ENCODE peak calls at places on chromosomes 6 and 20, in five cellular contexts. One of them, this sample, is unnamed. For H3K4me1, the result is how much of the 10 kb centered on the place peaks cover.

GRCh38 chr20:61125536-61126180 is 126.4 kb upstream of the CDH4 start:
- DNase-seq in ovary: no peak
- DNase-seq in BE2C: no peak
- DNase-seq in right lobe of liver: no peak
- DNase-seq in lower lobe of right lung: no peak
- DNase-seq in this sample: no peak

GRCh38 chr20:16491277-16491912 is 81.9 kb downstream of the KIF16B start:
- DNase-seq in lower lobe of right lung: no peak
- DNase-seq in right lobe of liver: no peak
- DNase-seq in BE2C: no peak
- DNase-seq in ovary: no peak
- DNase-seq in this sample: no peak

GRCh38 chr6:117932001-117932400 is 24.9 kb downstream of the SLC35F1 start:
- DNase-seq in right lobe of liver: no peak
- DNase-seq in ovary: no peak
- DNase-seq in BE2C: no peak
- DNase-seq in lower lobe of right lung: no peak
- DNase-seq in this sample: no peak

GRCh38 chr20:16350465-16350864 is 222.8 kb downstream of the KIF16B start:
- DNase-seq in lower lobe of right lung: no peak
- DNase-seq in right lobe of liver: no peak
- DNase-seq in BE2C: no peak
- DNase-seq in ovary: no peak
- DNase-seq in this sample: no peak

GRCh38 chr20:25487306-25487705 is 79.8 kb downstream of the GINS1 start:
- DNase-seq in ovary: no peak
- DNase-seq in BE2C: no peak
- DNase-seq in right lobe of liver: no peak
- DNase-seq in lower lobe of right lung: no peak
- DNase-seq in this sample: no peak

GRCh38 chr6:157825243-157825904 is 2.3 kb downstream of the SNX9 start:
- DNase-seq in BE2C: no peak
- DNase-seq in right lobe of liver: no peak
- DNase-seq in ovary: no peak
- DNase-seq in lower lobe of right lung: no peak
- DNase-seq in this sample: no peak

GRCh38 chr20:58374906-58375760 is 13.9 kb upstream of the VAPB start:
- DNase-seq in lower lobe of right lung: no peak
- DNase-seq in right lobe of liver: no peak
- DNase-seq in ovary: no peak
- DNase-seq in BE2C: no peak
- DNase-seq in this sample: no peak

GRCh38 chr20:38172344-38172743 is 7.3 kb upstream of the TGM2 start:
- DNase-seq in BE2C: no peak
- DNase-seq in ovary: no peak
- DNase-seq in right lobe of liver: no peak
- DNase-seq in lower lobe of right lung: no peak
- DNase-seq in this sample: no peak

GRCh38 chr20:25309395-25310267 is 61.7 kb downstream of the PYGB start:
- DNase-seq in lower lobe of right lung: peak
- DNase-seq in right lobe of liver: peak
- DNase-seq in ovary: peak
- DNase-seq in BE2C: peak
- DNase-seq in this sample: peak

GRCh38 chr6:28977351-28978136 is 27.6 kb downstream of the ZNF311 start:
- DNase-seq in BE2C: no peak
- DNase-seq in right lobe of liver: peak
- DNase-seq in ovary: no peak
- DNase-seq in lower lobe of right lung: peak
- DNase-seq in this sample: no peak

GRCh38 chr6:73610444-73611275 is 43.1 kb downstream of the SLC17A5 start:
- DNase-seq in BE2C: no peak
- DNase-seq in ovary: no peak
- DNase-seq in lower lobe of right lung: no peak
- DNase-seq in right lobe of liver: no peak
- DNase-seq in this sample: no peak

GRCh38 chr6:28542440-28543293 is 17.0 kb downstream of the GPX5 start:
- DNase-seq in lower lobe of right lung: peak
- DNase-seq in ovary: peak
- DNase-seq in right lobe of liver: peak
- DNase-seq in BE2C: peak
- DNase-seq in this sample: no peak

GRCh38 chr6:53986165-53986720 is 125.0 kb upstream of the MLIP start:
- DNase-seq in lower lobe of right lung: no peak
- DNase-seq in BE2C: peak
- DNase-seq in right lobe of liver: no peak
- DNase-seq in ovary: no peak
- DNase-seq in this sample: no peak

GRCh38 chr6:8088886-8089285 is 13.5 kb downstream of the EEF1E1 start:
- DNase-seq in lower lobe of right lung: no peak
- DNase-seq in ovary: no peak
- DNase-seq in right lobe of liver: no peak
- DNase-seq in BE2C: no peak
- DNase-seq in this sample: no peak

GRCh38 chr20:62203378-62204030 is 16.6 kb downstream of the HRH3 start:
- DNase-seq in lower lobe of right lung: peak
- DNase-seq in BE2C: peak
- DNase-seq in right lobe of liver: no peak
- DNase-seq in ovary: no peak
- DNase-seq in this sample: peak

GRCh38 chr6:117711369-117711768 is 36.1 kb downstream of the NUS1 start:
- DNase-seq in lower lobe of right lung: no peak
- DNase-seq in right lobe of liver: no peak
- DNase-seq in BE2C: no peak
- DNase-seq in ovary: no peak
- DNase-seq in this sample: no peak

GRCh38 chr6:36627801-36628246 is 33.7 kb downstream of the SRSF3 start:
- DNase-seq in ovary: peak
- DNase-seq in lower lobe of right lung: peak
- DNase-seq in right lobe of liver: no peak
- DNase-seq in BE2C: no peak
- DNase-seq in this sample: peak

GRCh38 chr20:45269056-45269455 is 14.7 kb upstream of the SLPI start:
- DNase-seq in lower lobe of right lung: no peak
- DNase-seq in ovary: no peak
- DNase-seq in right lobe of liver: no peak
- DNase-seq in BE2C: no peak
- DNase-seq in this sample: no peak

GRCh38 chr20:22619272-22619671 is 34.9 kb upstream of the FOXA2 start:
- DNase-seq in ovary: no peak
- DNase-seq in BE2C: no peak
- DNase-seq in right lobe of liver: no peak
- DNase-seq in lower lobe of right lung: no peak
- DNase-seq in this sample: no peak

GRCh38 chr6:141301779-141302178 is 830.9 kb upstream of the GJE1 start:
- DNase-seq in right lobe of liver: no peak
- DNase-seq in lower lobe of right lung: no peak
- DNase-seq in BE2C: no peak
- DNase-seq in ovary: no peak
- DNase-seq in this sample: no peak

GRCh38 chr6:83735461-83735860 is 26.6 kb upstream of the SNAP91 start:
- DNase-seq in BE2C: no peak
- DNase-seq in lower lobe of right lung: no peak
- DNase-seq in right lobe of liver: no peak
- DNase-seq in ovary: no peak
- DNase-seq in this sample: no peak

GRCh38 chr6:162442675-162443074 is 284.9 kb downstream of the PRKN start:
- DNase-seq in ovary: no peak
- DNase-seq in right lobe of liver: no peak
- DNase-seq in lower lobe of right lung: no peak
- DNase-seq in BE2C: peak
- DNase-seq in this sample: no peak

GRCh38 chr6:44022671-44023352 is 104.4 kb downstream of the MRPL14 start:
- DNase-seq in lower lobe of right lung: peak
- DNase-seq in ovary: no peak
- DNase-seq in BE2C: no peak
- DNase-seq in right lobe of liver: no peak
- DNase-seq in this sample: peak

GRCh38 chr20:11852801-11853200 is 64.9 kb upstream of the BTBD3 start:
- DNase-seq in lower lobe of right lung: no peak
- DNase-seq in BE2C: no peak
- DNase-seq in right lobe of liver: no peak
- DNase-seq in ovary: no peak
- DNase-seq in this sample: no peak

GRCh38 chr6:136920858-136921520 is 1.1 kb upstream of the SLC35D3 start:
- DNase-seq in ovary: no peak
- DNase-seq in lower lobe of right lung: no peak
- DNase-seq in right lobe of liver: peak
- DNase-seq in BE2C: peak
- DNase-seq in this sample: no peak

GRCh38 chr20:54025166-54025835 is 45.1 kb downstream of the BCAS1 start:
- DNase-seq in right lobe of liver: no peak
- DNase-seq in lower lobe of right lung: no peak
- DNase-seq in BE2C: no peak
- DNase-seq in ovary: no peak
- DNase-seq in this sample: no peak

GRCh38 chr20:59470521-59470920 is 133.8 kb upstream of the PHACTR3 start:
- DNase-seq in ovary: no peak
- DNase-seq in lower lobe of right lung: no peak
- DNase-seq in right lobe of liver: no peak
- DNase-seq in BE2C: no peak
- DNase-seq in this sample: no peak

GRCh38 chr20:16599257-16599656 is 26.0 kb upstream of the KIF16B start:
- DNase-seq in BE2C: no peak
- DNase-seq in ovary: no peak
- DNase-seq in lower lobe of right lung: no peak
- DNase-seq in right lobe of liver: no peak
- DNase-seq in this sample: no peak

GRCh38 chr20:24097051-24097450 is 108.5 kb upstream of the GGTLC1 start:
- DNase-seq in ovary: no peak
- DNase-seq in lower lobe of right lung: no peak
- DNase-seq in right lobe of liver: no peak
- DNase-seq in BE2C: no peak
- DNase-seq in this sample: no peak
- H3K4me1 ChIP-seq in ovary: under half
- H3K4me1 ChIP-seq in lower lobe of right lung: under half
- H3K4me1 ChIP-seq in right lobe of liver: under half
- H3K4me1 ChIP-seq in BE2C: under half
- H3K4me1 ChIP-seq in this sample: under half

GRCh38 chr6:26240157-26240980 is 124.6 kb upstream of the BTN3A2 start:
- DNase-seq in lower lobe of right lung: peak
- DNase-seq in right lobe of liver: peak
- DNase-seq in ovary: no peak
- DNase-seq in BE2C: no peak
- DNase-seq in this sample: peak
- H3K4me3 ChIP-seq in lower lobe of right lung: peak
- H3K4me3 ChIP-seq in right lobe of liver: peak
- H3K4me3 ChIP-seq in ovary: peak
- H3K4me3 ChIP-seq in BE2C: no peak
- H3K4me3 ChIP-seq in this sample: peak

DNA sequence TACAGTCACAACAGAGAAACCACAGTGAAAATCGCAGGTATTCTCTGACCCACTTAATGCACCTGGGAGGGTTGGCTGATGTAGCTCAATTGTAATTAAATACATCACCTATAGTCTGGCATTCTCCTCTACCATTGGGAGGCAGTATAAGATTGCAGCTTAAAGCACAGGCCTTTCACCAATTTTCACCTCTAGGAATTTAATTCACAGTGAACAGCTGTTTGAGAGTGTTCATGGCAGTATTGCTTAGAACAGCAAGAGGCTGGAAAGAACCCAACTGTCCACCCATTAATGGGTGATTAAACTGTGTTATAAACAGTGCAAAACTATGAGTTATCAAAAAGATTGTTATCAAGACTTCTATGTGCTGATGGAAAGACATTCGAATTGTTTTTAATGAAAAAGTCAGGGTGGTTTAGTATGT is 2.0 kb downstream of the EDEM2 start:
- DNase-seq in ovary: no peak
- DNase-seq in right lobe of liver: no peak
- DNase-seq in BE2C: no peak
- DNase-seq in lower lobe of right lung: no peak
- DNase-seq in this sample: no peak
- TF ChIP-seq CTCF in ovary: no peak
- TF ChIP-seq CTCF in right lobe of liver: peak
- TF ChIP-seq CTCF in BE2C: peak
- TF ChIP-seq CTCF in lower lobe of right lung: peak
- TF ChIP-seq CTCF in this sample: peak

GRCh38 chr6:15260099-15260821 is 14.4 kb downstream of the JARID2 start:
- DNase-seq in ovary: no peak
- DNase-seq in lower lobe of right lung: no peak
- DNase-seq in right lobe of liver: no peak
- DNase-seq in BE2C: no peak
- DNase-seq in this sample: no peak
- H3K4me1 ChIP-seq in ovary: under half
- H3K4me1 ChIP-seq in lower lobe of right lung: half or more
- H3K4me1 ChIP-seq in right lobe of liver: under half
- H3K4me1 ChIP-seq in BE2C: under half
- H3K4me1 ChIP-seq in this sample: under half

GRCh38 chr6:100446922-100447899 is 17.5 kb downstream of the SIM1 start:
- DNase-seq in right lobe of liver: no peak
- DNase-seq in ovary: no peak
- DNase-seq in BE2C: no peak
- DNase-seq in lower lobe of right lung: no peak
- DNase-seq in this sample: peak
- H3K4me3 ChIP-seq in right lobe of liver: no peak
- H3K4me3 ChIP-seq in ovary: no peak
- H3K4me3 ChIP-seq in BE2C: no peak
- H3K4me3 ChIP-seq in lower lobe of right lung: no peak
- H3K4me3 ChIP-seq in this sample: peak

This sample was measured in kidney.